ENCODE peak calls at places on chromosomes 11 and 22, in seven cellular contexts. A is cardiac fibroblast, V is T47D, W is EL, M is esophagus muscularis mucosa, X is hepatic stellate cell, O is HepG2. D is an unnamed sample.

GRCh38 chr22:29313126-29314071 is 2.1 kb downstream of the RASL10A start:
- DNase-seq in A (peak), V (no peak), W (no peak), M (no peak), X (peak), O (no peak), D (peak)

GRCh38 chr11:123261345-123262106 is 66.5 kb upstream of the CLMP start:
- DNase-seq in A (peak), V (peak), W (peak), M (no peak), X (peak), O (peak), D (peak)

GRCh38 chr11:65915821-65916251 is 3.0 kb downstream of the C11orf68 start:
- DNase-seq in A (peak), V (no peak), W (peak), M (no peak), X (peak), O (peak), D (no peak)

GRCh38 chr11:62889484-62890437 is 9.1 kb downstream of the SLC3A2 start:
- DNase-seq in A (peak), V (no peak), W (peak), M (no peak), X (no peak), O (peak), D (peak)

GRCh38 chr11:123371506-123372297 is 58.4 kb upstream of the GRAMD1B start:
- DNase-seq in A (no peak), V (no peak), W (no peak), M (no peak), X (no peak), O (no peak), D (no peak)

GRCh38 chr11:85845052-85845631 is 10.0 kb upstream of the CCDC83 start:
- DNase-seq in A (no peak), V (no peak), W (peak), M (no peak), X (no peak), O (no peak), D (no peak)

GRCh38 chr11:96964661-96965060 is 574.8 kb downstream of the JRKL start:
- DNase-seq in A (peak), V (no peak), W (no peak), M (no peak), X (no peak), O (peak), D (no peak)

GRCh38 chr11:62830904-62831519 is 839 bp downstream of the STX5 start:
- DNase-seq in A (no peak), V (no peak), W (no peak), M (no peak), X (peak), O (peak), D (peak)

GRCh38 chr11:44766112-44766971 is 39.6 kb downstream of the TSPAN18 start:
- DNase-seq in A (peak), V (no peak), W (peak), M (no peak), X (peak), O (no peak), D (no peak)

GRCh38 chr11:130068546-130068985 is 1.1 kb upstream of the APLP2 start:
- DNase-seq in A (no peak), V (no peak), W (no peak), M (no peak), X (no peak), O (peak), D (no peak)

GRCh38 chr11:27423125-27423524 is 49.5 kb downstream of the LGR4 start:
- DNase-seq in A (peak), V (no peak), W (peak), M (no peak), X (no peak), O (no peak), D (no peak)

GRCh38 chr11:64275031-64275800 is 9.2 kb downstream of the BAD start:
- DNase-seq in A (no peak), V (no peak), W (no peak), M (no peak), X (no peak), O (no peak), D (no peak)

GRCh38 chr11:337711-338110 is 17.1 kb upstream of the IFITM3 start:
- DNase-seq in A (no peak), V (no peak), W (no peak), M (no peak), X (no peak), O (no peak), D (no peak)

GRCh38 chr11:13249992-13250391 is 27.6 kb upstream of the BMAL1 start:
- DNase-seq in A (peak), V (no peak), W (peak), M (no peak), X (no peak), O (no peak), D (no peak)

GRCh38 chr11:99271527-99271926 is 250.8 kb downstream of the CNTN5 start:
- DNase-seq in A (no peak), V (no peak), W (no peak), M (no peak), X (no peak), O (no peak), D (no peak)

GRCh38 chr22:39530692-39531331 is 1.7 kb downstream of the RPS19BP1 start:
- DNase-seq in A (peak), V (no peak), W (peak), M (no peak), X (peak), O (peak), D (no peak)

GRCh38 chr11:65422104-65422632 is 430 bp upstream of the NEAT1 start:
- DNase-seq in A (peak), V (peak), W (peak), M (peak), X (peak), O (peak), D (peak)

GRCh38 chr22:30212996-30213441 is 33.5 kb downstream of the LIF start:
- DNase-seq in A (no peak), V (no peak), W (peak), M (no peak), X (peak), O (no peak), D (no peak)

GRCh38 chr22:43110927-43111623 is 525 bp downstream of the BIK start:
- DNase-seq in A (no peak), V (no peak), W (no peak), M (no peak), X (no peak), O (no peak), D (peak)

GRCh38 chr22:47053865-47054185 is 291.4 kb downstream of the TBC1D22A start:
- DNase-seq in A (peak), V (no peak), W (peak), M (no peak), X (peak), O (no peak), D (no peak)

GRCh38 chr11:113896156-113896879 is 8.3 kb upstream of the HTR3B start:
- DNase-seq in A (peak), V (no peak), W (peak), M (no peak), X (peak), O (no peak), D (peak)

GRCh38 chr11:19259487-19260345 is 19.0 kb upstream of the E2F8 start:
- DNase-seq in A (peak), V (peak), W (peak), M (peak), X (peak), O (no peak), D (peak)

GRCh38 chr22:50267591-50268390 is 2.4 kb downstream of the MAPK11 start:
- DNase-seq in A (peak), V (peak), W (peak), M (no peak), X (peak), O (no peak), D (peak)

GRCh38 chr11:76692956-76693355 is 22.4 kb upstream of the LRRC32 start:
- DNase-seq in A (no peak), V (no peak), W (no peak), M (no peak), X (no peak), O (no peak), D (no peak)

GRCh38 chr11:118757881-118758399 is 33.0 kb downstream of the DDX6 start:
- DNase-seq in A (no peak), V (no peak), W (no peak), M (no peak), X (no peak), O (no peak), D (no peak)

GRCh38 chr11:117171007-117171647 is 7.4 kb upstream of the SIDT2 start:
- DNase-seq in A (peak), V (no peak), W (no peak), M (no peak), X (no peak), O (no peak), D (no peak)

GRCh38 chr11:19800714-19801519 is 88.3 kb downstream of the NAV2 start:
- DNase-seq in A (no peak), V (no peak), W (peak), M (no peak), X (no peak), O (no peak), D (no peak)

GRCh38 chr22:47835726-47836125 is 1073.3 kb downstream of the TBC1D22A start:
- DNase-seq in A (peak), V (no peak), W (peak), M (no peak), X (no peak), O (peak), D (no peak)

GRCh38 chr11:119585038-119585666 is 143.8 kb downstream of the NECTIN1 start:
- DNase-seq in A (no peak), V (peak), W (no peak), M (no peak), X (no peak), O (no peak), D (no peak)

GRCh38 chr11:64865286-64866172 is 12.9 kb downstream of the EHD1 start:
- DNase-seq in A (peak), V (no peak), W (peak), M (no peak), X (peak), O (no peak), D (no peak)

GRCh38 chr11:77705195-77705876 is 67.7 kb upstream of the CLNS1A start:
- DNase-seq in A (peak), V (no peak), W (peak), M (no peak), X (no peak), O (peak), D (no peak)

GRCh38 chr11:106457727-106458126 is 380.3 kb downstream of the AASDHPPT start:
- DNase-seq in A (peak), V (no peak), W (peak), M (no peak), X (peak), O (peak), D (no peak)

GRCh38 chr11:5600374-5600851 is 4.0 kb downstream of the TRIM6 start:
- DNase-seq in A (peak), V (no peak), W (peak), M (no peak), X (peak), O (peak), D (peak)

GRCh38 chr11:79290766-79291165 is 150.1 kb downstream of the TENM4 start:
- DNase-seq in A (no peak), V (no peak), W (no peak), M (no peak), X (no peak), O (no peak), D (no peak)

GRCh38 chr11:35791088-35791958 is 128.7 kb downstream of the TRIM44 start:
- DNase-seq in A (peak), V (no peak), W (no peak), M (no peak), X (no peak), O (no peak), D (no peak)

D was measured in GM13976.